ENCODE peak calls at places on chromosomes 4 and X, in six cellular contexts. U is endothelial cell of umbilical vein, I is body of pancreas, T is heart left ventricle, S is sigmoid colon, O is right lobe of liver. P is an unnamed sample.

GRCh38 chr4:185211641-185212040 is 2.2 kb downstream of the SNX25 start:
- DNase-seq in U (no peak), I (no peak), T (no peak), S (no peak), O (no peak), P (no peak)

GRCh38 chr4:16384496-16384895 is 158.2 kb upstream of the TAPT1 start:
- DNase-seq in U (no peak), I (no peak), T (no peak), S (no peak), O (no peak), P (no peak)

GRCh38 chr4:82667761-82668505 is 106.1 kb upstream of the TMEM150C start:
- DNase-seq in U (no peak), I (no peak), T (no peak), S (no peak), O (no peak), P (no peak)

GRCh38 chr4:169765845-169766244 is 8.1 kb upstream of the HPF1 start:
- DNase-seq in U (no peak), I (no peak), T (no peak), S (no peak), O (no peak), P (no peak)

GRCh38 chr4:118799235-118799932 is 36.5 kb downstream of the SEC24D start:
- DNase-seq in U (no peak), I (no peak), T (no peak), S (no peak), O (no peak), P (no peak)

GRCh38 chr4:125796138-125796537 is 481.4 kb downstream of the FAT4 start:
- DNase-seq in U (peak; percentile 28), I (no peak), T (no peak), S (no peak), O (no peak), P (no peak)

GRCh38 chr4:38152721-38153412 is 192.7 kb downstream of the PTTG2 start:
- DNase-seq in U (no peak), I (no peak), T (no peak), S (no peak), O (no peak), P (no peak)

GRCh38 chrX:71650333-71650969 is 16.9 kb upstream of the LOC101059915 start:
- DNase-seq in U (peak; percentile 6), I (no peak), T (no peak), S (no peak), O (no peak), P (no peak)

GRCh38 chr4:84985952-84986351 is 19.5 kb upstream of the WDFY3 start:
- DNase-seq in U (no peak), I (no peak), T (no peak), S (no peak), O (no peak), P (no peak)

GRCh38 chr4:23333946-23334878 is 555.6 kb downstream of the PPARGC1A start:
- DNase-seq in U (no peak), I (no peak), T (no peak), S (no peak), O (no peak), P (no peak)

DNA sequence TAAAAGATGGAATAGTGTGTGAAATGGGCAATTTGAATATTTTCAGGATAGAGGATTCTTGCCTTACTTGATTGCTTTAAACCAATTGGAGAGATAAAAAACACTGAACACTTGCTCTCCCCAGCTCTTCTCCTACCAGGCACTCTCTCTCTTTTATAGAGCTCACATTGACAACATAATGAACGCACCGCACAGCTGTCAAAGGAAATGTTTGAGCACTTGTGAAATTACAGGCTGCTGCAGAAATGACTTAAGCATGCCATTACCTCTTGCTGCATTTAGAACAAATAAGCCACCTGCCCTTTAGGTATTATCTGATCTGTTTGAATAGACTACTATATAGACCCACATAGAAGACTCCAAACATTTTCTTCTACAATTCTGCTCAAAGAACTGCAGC is 227.7 kb downstream of the C4orf33 start:
- DNase-seq in U (no peak), I (no peak), T (no peak), S (no peak), O (no peak), P (no peak)
- H3K27ac ChIP-seq in U (no peak overlapping the region), I (no peak overlapping the region), T (no peak overlapping the region), S (no peak overlapping the region), O (no peak overlapping the region), P (no peak overlapping the region)

DNA sequence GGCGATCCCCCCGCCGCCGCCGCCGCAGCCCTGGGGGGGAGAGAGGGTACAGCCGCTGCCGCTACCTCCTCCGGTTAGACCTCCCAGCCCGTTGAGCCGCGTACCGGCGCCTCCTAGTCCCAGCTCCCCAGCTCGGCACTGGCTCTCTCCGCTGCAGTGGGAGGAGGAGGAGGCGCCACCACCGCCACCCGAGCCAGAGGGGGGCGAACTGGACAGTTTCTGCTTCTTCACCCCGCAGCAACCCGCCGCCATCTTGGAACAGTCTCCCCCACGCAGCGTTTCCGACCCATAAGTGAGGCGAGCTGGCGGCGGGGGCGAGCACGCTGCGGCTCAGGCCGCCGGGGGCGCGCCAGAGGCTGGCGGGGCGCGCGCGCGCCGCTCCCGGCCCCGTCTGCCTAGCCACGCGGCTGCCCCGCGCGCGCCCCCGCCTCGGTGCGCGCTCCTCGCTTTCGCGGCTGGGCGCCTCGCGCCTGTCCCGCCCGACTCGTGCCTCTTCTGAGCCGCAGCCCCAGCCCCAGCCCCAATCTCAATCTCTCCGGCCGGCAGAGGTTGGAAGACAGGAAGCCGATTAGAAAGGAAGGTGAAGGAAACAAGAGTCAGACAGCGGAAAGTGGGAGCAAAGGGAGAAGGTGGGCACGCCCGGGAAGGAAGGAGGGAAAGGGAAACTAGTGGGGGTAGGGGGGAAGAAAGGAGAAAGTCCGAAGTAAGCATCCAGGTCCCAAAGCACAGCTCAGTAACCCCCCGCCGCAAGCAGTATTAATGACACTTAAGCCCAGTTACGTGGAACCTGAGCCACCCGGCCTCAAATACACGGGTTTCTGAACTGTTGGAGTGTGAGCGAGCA is at the start of gene AMMECR1:
- DNase-seq in U (peak; percentile 71), I (peak; percentile 76), T (peak; percentile 86), S (peak; percentile 86), O (peak; percentile 83), P (peak; percentile 84)
- TF ChIP-seq POLR2A in U (no peak), I (peak; percentile 80), T (peak; percentile 34), S (no peak), O (peak; percentile 80), P (no peak)

GRCh38 chr4:158722291-158722916 is 792 bp downstream of the PPID start:
- DNase-seq in U (peak; percentile 51), I (no peak), T (no peak), S (no peak), O (no peak), P (no peak)

GRCh38 chr4:158722917-158723793 is at the start of gene PPID:
- DNase-seq in U (peak; percentile 80), I (peak; percentile 86), T (peak; percentile 92), S (peak; percentile 88), O (peak; percentile 91), P (peak; percentile 89)

GRCh38 chr4:158724647-158725046 is 1.5 kb upstream of the PPID start:
- DNase-seq in U (no peak), I (no peak), T (no peak), S (no peak), O (no peak), P (no peak)

GRCh38 chr4:158715787-158716186 is 7.4 kb downstream of the PPID start:
- DNase-seq in U (no peak), I (no peak), T (no peak), S (no peak), O (no peak), P (no peak)

GRCh38 chr4:158721680-158722079 is 1.5 kb downstream of the PPID start:
- DNase-seq in U (no peak), I (no peak), T (no peak), S (no peak), O (no peak), P (no peak)
- H3K27ac ChIP-seq in U (no peak overlapping the region), I (no peak overlapping the region), T (no peak overlapping the region), S (no peak overlapping the region), O (no peak overlapping the region), P (no peak overlapping the region)

GRCh38 chr4:158172558-158173258 is at the start of gene GASK1B:
- DNase-seq in U (peak; percentile 91), I (peak; percentile 50), T (no peak), S (no peak), O (no peak), P (no peak)

GRCh38 chr4:158170691-158171455 is 2.0 kb downstream of the GASK1B start:
- DNase-seq in U (peak; percentile 89), I (peak; percentile 40), T (peak; percentile 91), S (peak; percentile 81), O (peak; percentile 63), P (peak; percentile 67)

GRCh38 chr4:158169931-158170690 is 2.7 kb downstream of the GASK1B start:
- DNase-seq in U (peak; percentile 61), I (no peak), T (no peak), S (no peak), O (no peak), P (no peak)

GRCh38 chr4:158171456-158171790 is 1.4 kb downstream of the GASK1B start:
- DNase-seq in U (peak; percentile 78), I (no peak), T (no peak), S (no peak), O (no peak), P (no peak)

GRCh38 chr4:158172196-158172557 is 648 bp downstream of the GASK1B start:
- DNase-seq in U (no peak), I (no peak), T (no peak), S (no peak), O (no peak), P (no peak)
- TF ChIP-seq POLR2A in U (no peak), I (no peak), T (no peak), S (no peak), O (no peak), P (no peak)

GRCh38 chr4:181956502-181956901 is 286.7 kb upstream of the TENM3 start:
- DNase-seq in U (no peak), I (no peak), T (no peak), S (no peak), O (no peak), P (no peak)

GRCh38 chr4:181959121-181959520 is 284.1 kb upstream of the TENM3 start:
- DNase-seq in U (no peak), I (no peak), T (no peak), S (no peak), O (no peak), P (no peak)

GRCh38 chr4:181957088-181957487 is 286.1 kb upstream of the TENM3 start:
- DNase-seq in U (peak; percentile 52), I (peak; percentile 20), T (no peak), S (no peak), O (no peak), P (no peak)

GRCh38 chr4:181960384-181960783 is 282.8 kb upstream of the TENM3 start:
- DNase-seq in U (no peak), I (no peak), T (no peak), S (no peak), O (no peak), P (no peak)

DNA sequence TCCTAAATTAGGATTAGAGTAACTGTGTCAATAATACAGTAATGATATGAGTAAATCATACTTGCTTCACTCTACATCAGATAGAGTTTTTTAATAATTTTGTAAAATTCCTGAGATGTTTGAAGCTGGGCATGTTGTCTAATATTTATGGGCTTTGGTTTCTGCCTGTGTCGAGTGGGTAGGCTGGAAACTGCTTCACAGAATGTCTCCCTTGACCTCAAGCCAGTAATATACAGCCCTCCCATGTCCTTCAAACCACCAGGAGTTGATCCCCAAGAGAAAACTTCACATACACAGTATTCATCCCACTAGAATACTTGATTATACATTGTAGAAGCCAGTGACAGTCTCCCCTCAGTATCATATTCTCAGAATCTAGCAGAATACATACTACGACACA is 284.8 kb upstream of the TENM3 start:
- DNase-seq in U (no peak), I (no peak), T (no peak), S (no peak), O (no peak), P (no peak)
- H3K27ac ChIP-seq in U (no peak overlapping the region), I (no peak overlapping the region), T (no peak overlapping the region), S (no peak overlapping the region), O (no peak overlapping the region), P (no peak overlapping the region)

GRCh38 chrX:53433651-53434639 is at the start of gene HSD17B10:
- DNase-seq in U (peak; percentile 81), I (peak; percentile 88), T (peak; percentile 92), S (peak; percentile 95), O (peak; percentile 96), P (peak; percentile 94)
- TF ChIP-seq POLR2A in U (peak; percentile 76), I (peak; percentile 66), T (peak; percentile 44), S (no peak), O (peak; percentile 67), P (no peak)